ENCODE peak calls at places on chromosomes 6 and 20, in six cellular contexts. One of them, this sample, is unnamed.

GRCh38 chr6:46170357-46171289 is at the start of gene ENPP5:
- DNase-seq in effector memory CD4-positive, alpha-beta T cell: peak
- DNase-seq in Calu3: peak
- DNase-seq in dorsolateral prefrontal cortex: peak
- DNase-seq in NCI-H1092 treated with DMSO at 0.1 percent for 48 hours: peak
- DNase-seq in hippocampal formation: peak
- DNase-seq in this sample: peak

GRCh38 chr6:166008441-166009369 is 158.9 kb downstream of the TBXT start:
- DNase-seq in effector memory CD4-positive, alpha-beta T cell: no peak
- DNase-seq in hippocampal formation: peak
- DNase-seq in dorsolateral prefrontal cortex: peak
- DNase-seq in NCI-H1092 treated with DMSO at 0.1 percent for 48 hours: peak
- DNase-seq in Calu3: no peak
- DNase-seq in this sample: no peak

GRCh38 chr6:110412258-110412839 is 3.0 kb downstream of the DDO start:
- DNase-seq in effector memory CD4-positive, alpha-beta T cell: no peak
- DNase-seq in dorsolateral prefrontal cortex: no peak
- DNase-seq in hippocampal formation: no peak
- DNase-seq in NCI-H1092 treated with DMSO at 0.1 percent for 48 hours: no peak
- DNase-seq in Calu3: no peak
- DNase-seq in this sample: no peak

GRCh38 chr20:17646209-17646717 is 35.8 kb downstream of the RRBP1 start:
- DNase-seq in NCI-H1092 treated with DMSO at 0.1 percent for 48 hours: peak
- DNase-seq in Calu3: no peak
- DNase-seq in dorsolateral prefrontal cortex: no peak
- DNase-seq in effector memory CD4-positive, alpha-beta T cell: no peak
- DNase-seq in hippocampal formation: no peak
- DNase-seq in this sample: no peak

GRCh38 chr6:26592649-26593048 is 4.1 kb upstream of the ABT1 start:
- DNase-seq in effector memory CD4-positive, alpha-beta T cell: no peak
- DNase-seq in NCI-H1092 treated with DMSO at 0.1 percent for 48 hours: no peak
- DNase-seq in dorsolateral prefrontal cortex: no peak
- DNase-seq in Calu3: no peak
- DNase-seq in hippocampal formation: no peak
- DNase-seq in this sample: no peak

GRCh38 chr6:163179061-163179460 is 235.5 kb upstream of the QKI start:
- DNase-seq in dorsolateral prefrontal cortex: no peak
- DNase-seq in Calu3: no peak
- DNase-seq in hippocampal formation: no peak
- DNase-seq in NCI-H1092 treated with DMSO at 0.1 percent for 48 hours: no peak
- DNase-seq in effector memory CD4-positive, alpha-beta T cell: no peak
- DNase-seq in this sample: no peak

GRCh38 chr6:139894271-139894670 is 519.8 kb upstream of the CITED2 start:
- DNase-seq in NCI-H1092 treated with DMSO at 0.1 percent for 48 hours: no peak
- DNase-seq in dorsolateral prefrontal cortex: no peak
- DNase-seq in effector memory CD4-positive, alpha-beta T cell: no peak
- DNase-seq in Calu3: no peak
- DNase-seq in hippocampal formation: no peak
- DNase-seq in this sample: no peak

GRCh38 chr6:24126586-24127192 is 674 bp downstream of the NRSN1 start:
- DNase-seq in Calu3: peak
- DNase-seq in dorsolateral prefrontal cortex: peak
- DNase-seq in effector memory CD4-positive, alpha-beta T cell: no peak
- DNase-seq in NCI-H1092 treated with DMSO at 0.1 percent for 48 hours: no peak
- DNase-seq in hippocampal formation: peak
- DNase-seq in this sample: peak

GRCh38 chr6:128914051-128914450 is 31.1 kb downstream of the LAMA2 start:
- DNase-seq in hippocampal formation: no peak
- DNase-seq in NCI-H1092 treated with DMSO at 0.1 percent for 48 hours: no peak
- DNase-seq in effector memory CD4-positive, alpha-beta T cell: no peak
- DNase-seq in dorsolateral prefrontal cortex: no peak
- DNase-seq in Calu3: no peak
- DNase-seq in this sample: no peak

GRCh38 chr20:43011491-43011890 is 178.2 kb downstream of the PTPRT start:
- DNase-seq in effector memory CD4-positive, alpha-beta T cell: no peak
- DNase-seq in dorsolateral prefrontal cortex: no peak
- DNase-seq in hippocampal formation: no peak
- DNase-seq in Calu3: no peak
- DNase-seq in NCI-H1092 treated with DMSO at 0.1 percent for 48 hours: no peak
- DNase-seq in this sample: no peak

GRCh38 chr6:142440603-142441293 is 138.9 kb downstream of the ADGRG6 start:
- DNase-seq in Calu3: no peak
- DNase-seq in hippocampal formation: no peak
- DNase-seq in dorsolateral prefrontal cortex: no peak
- DNase-seq in effector memory CD4-positive, alpha-beta T cell: no peak
- DNase-seq in NCI-H1092 treated with DMSO at 0.1 percent for 48 hours: no peak
- DNase-seq in this sample: no peak

This sample was measured in K562.